ENCODE peak calls at places on chromosome 12, in nine cellular contexts. U is central memory CD8-positive, alpha-beta T cell; Y is activated B cell treated with CpG ODN at 0.5 μM for 24 hours; N is lower lobe of right lung; Q is Panc1; L is foreskin keratinocyte; R is naive thymus-derived CD4-positive, alpha-beta T cell; C is activated CD8-positive, alpha-beta memory T cell treated with anti-CD3 and anti-CD28 coated beads, Interleukin-2, amount 10 ng/mL, durations not matched to agents 7 days and 5 days; E is upper lobe of right lung. X is an unnamed sample.

GRCh38 chr12:132719141-132719953 is 8.7 kb downstream of the PGAM5 start:
- ATAC-seq in U (no peak), Y (no peak), N (no peak), Q (peak), L (peak), R (no peak), C (no peak), E (no peak), X (no peak)

GRCh38 chr12:56032006-56032405 is 9.7 kb upstream of the RPS26 start:
- ATAC-seq in U (no peak), Y (no peak), N (no peak), Q (no peak), L (no peak), R (peak), C (no peak), E (no peak), X (no peak)

GRCh38 chr12:6277982-6278438 is 32.5 kb upstream of the PLEKHG6 start:
- ATAC-seq in U (no peak), Y (no peak), N (peak), Q (peak), L (peak), R (no peak), C (no peak), E (peak), X (peak)

GRCh38 chr12:54082402-54082892 is 28.8 kb downstream of the HOXC4 start:
- ATAC-seq in U (peak), Y (peak), N (no peak), Q (peak), L (no peak), R (no peak), C (peak), E (no peak), X (peak)

GRCh38 chr12:42124764-42125371 is 19.8 kb downstream of the GXYLT1 start:
- ATAC-seq in U (no peak), Y (no peak), N (no peak), Q (no peak), L (no peak), R (no peak), C (no peak), E (no peak), X (no peak)

GRCh38 chr12:12442548-12443071 is 85.7 kb downstream of the BORCS5 start:
- ATAC-seq in U (no peak), Y (no peak), N (no peak), Q (no peak), L (peak), R (no peak), C (no peak), E (no peak), X (no peak)

GRCh38 chr12:91937033-91937432 is 208.6 kb downstream of the BTG1 start:
- ATAC-seq in U (no peak), Y (no peak), N (no peak), Q (no peak), L (no peak), R (no peak), C (no peak), E (no peak), X (no peak)

GRCh38 chr12:109880938-109881337 is 597 bp upstream of the GLTP start:
- ATAC-seq in U (no peak), Y (no peak), N (peak), Q (peak), L (no peak), R (no peak), C (no peak), E (no peak), X (no peak)

GRCh38 chr12:113837528-113838296 is 128.4 kb downstream of the RBM19 start:
- ATAC-seq in U (no peak), Y (no peak), N (no peak), Q (no peak), L (peak), R (no peak), C (no peak), E (no peak), X (no peak)

GRCh38 chr12:79299447-79300198 is 391.1 kb downstream of the PAWR start:
- ATAC-seq in U (no peak), Y (no peak), N (no peak), Q (no peak), L (no peak), R (no peak), C (no peak), E (no peak), X (no peak)

GRCh38 chr12:88623777-88624548 is 43.7 kb upstream of the KITLG start:
- ATAC-seq in U (no peak), Y (no peak), N (no peak), Q (no peak), L (no peak), R (no peak), C (no peak), E (no peak), X (no peak)

GRCh38 chr12:93292731-93293566 is 84.8 kb upstream of the NUDT4 start:
- ATAC-seq in U (no peak), Y (no peak), N (no peak), Q (no peak), L (no peak), R (no peak), C (no peak), E (no peak), X (no peak)

GRCh38 chr12:50625029-50625875 is 120.5 kb downstream of the DIP2B start:
- ATAC-seq in U (no peak), Y (no peak), N (no peak), Q (no peak), L (no peak), R (peak), C (peak), E (no peak), X (no peak)

GRCh38 chr12:128910629-128911028 is 57.4 kb downstream of the GLT1D1 start:
- ATAC-seq in U (no peak), Y (no peak), N (peak), Q (no peak), L (no peak), R (no peak), C (no peak), E (peak), X (no peak)

GRCh38 chr12:50220357-50221061 is 53.3 kb upstream of the CERS5 start:
- ATAC-seq in U (peak), Y (no peak), N (peak), Q (peak), L (peak), R (peak), C (peak), E (peak), X (peak)

GRCh38 chr12:88141425-88141773 is 489 bp downstream of the CEP290 start:
- ATAC-seq in U (no peak), Y (no peak), N (peak), Q (no peak), L (no peak), R (no peak), C (no peak), E (no peak), X (no peak)

GRCh38 chr12:84362552-84362897 is 550.1 kb downstream of the SLC6A15 start:
- ATAC-seq in U (no peak), Y (no peak), N (no peak), Q (no peak), L (no peak), R (peak), C (no peak), E (peak), X (no peak)

GRCh38 chr12:71312767-71313375 is 126.7 kb upstream of the LGR5 start:
- ATAC-seq in U (no peak), Y (no peak), N (no peak), Q (no peak), L (peak), R (no peak), C (no peak), E (no peak), X (no peak)

GRCh38 chr12:130945793-130946492 is 7.8 kb upstream of the ADGRD1 start:
- ATAC-seq in U (no peak), Y (no peak), N (peak), Q (no peak), L (no peak), R (no peak), C (no peak), E (peak), X (no peak)

GRCh38 chr12:77559400-77560074 is 271.2 kb upstream of the NAV3 start:
- ATAC-seq in U (no peak), Y (no peak), N (no peak), Q (no peak), L (no peak), R (no peak), C (no peak), E (peak), X (peak)

GRCh38 chr12:2287151-2287550 is 234.4 kb downstream of the CACNA1C start:
- ATAC-seq in U (no peak), Y (no peak), N (no peak), Q (no peak), L (no peak), R (no peak), C (no peak), E (no peak), X (no peak)

GRCh38 chr12:131152587-131152986 is 198.9 kb downstream of the ADGRD1 start:
- ATAC-seq in U (no peak), Y (no peak), N (no peak), Q (no peak), L (no peak), R (no peak), C (no peak), E (peak), X (peak)

GRCh38 chr12:19322376-19322775 is 116.9 kb upstream of the AEBP2 start:
- ATAC-seq in U (no peak), Y (no peak), N (no peak), Q (no peak), L (no peak), R (no peak), C (no peak), E (no peak), X (no peak)

GRCh38 chr12:106892075-106892474 is 63.6 kb upstream of the TMEM263 start:
- ATAC-seq in U (no peak), Y (no peak), N (no peak), Q (no peak), L (peak), R (no peak), C (no peak), E (peak), X (no peak)

GRCh38 chr12:6452245-6452731 is 446 bp downstream of the TAPBPL start:
- ATAC-seq in U (no peak), Y (peak), N (peak), Q (peak), L (peak), R (no peak), C (peak), E (peak), X (peak)

GRCh38 chr12:3740840-3741239 is 12.1 kb downstream of the CRACR2A start:
- ATAC-seq in U (no peak), Y (no peak), N (no peak), Q (no peak), L (no peak), R (no peak), C (no peak), E (no peak), X (no peak)

X was measured in stimulated activated memory B cell treated with anti-CD40 and anti-IgM and Interleukin-4, amounts not matched to agents 10 μg/mL and 1 μg/mL and 100 μg/mL, for 72 hours.